ENCODE peak calls at places on chromosomes 6 and 20, in six cellular contexts. D, K, C, X, U and J are unnamed samples.

GRCh38 chr20:21251278-21251677 is 51.9 kb upstream of the XRN2 start:
- DNase-seq in D (no peak), K (no peak), C (no peak), X (no peak), U (no peak), J (no peak)

GRCh38 chr20:45589725-45590124 is 10.6 kb upstream of the WFDC8 start:
- DNase-seq in D (no peak), K (no peak), C (no peak), X (no peak), U (peak; percentile 9), J (no peak)

GRCh38 chr20:58213716-58214115 is 14.7 kb downstream of the ANKRD60 start:
- DNase-seq in D (no peak), K (no peak), C (no peak), X (no peak), U (no peak), J (no peak)

GRCh38 chr20:16241911-16242310 is 331.3 kb downstream of the KIF16B start:
- DNase-seq in D (no peak), K (no peak), C (no peak), X (no peak), U (no peak), J (peak; percentile 61)

GRCh38 chr6:90263653-90264052 is 33.0 kb downstream of the BACH2 start:
- DNase-seq in D (no peak), K (no peak), C (no peak), X (no peak), U (no peak), J (no peak)

GRCh38 chr6:136927313-136927712 is 5.2 kb downstream of the SLC35D3 start:
- DNase-seq in D (no peak), K (no peak), C (peak; percentile 49), X (no peak), U (no peak), J (no peak)

GRCh38 chr6:40352006-40352405 is 235.2 kb downstream of the LRFN2 start:
- DNase-seq in D (no peak), K (no peak), C (no peak), X (no peak), U (no peak), J (no peak)

GRCh38 chr6:140393665-140394064 is 1019.2 kb upstream of the CITED2 start:
- DNase-seq in D (no peak), K (no peak), C (no peak), X (no peak), U (no peak), J (no peak)

GRCh38 chr6:128655978-128656498 is 135.6 kb upstream of the PTPRK start:
- DNase-seq in D (peak; percentile 94), K (no peak), C (no peak), X (no peak), U (peak; percentile 87), J (no peak)

GRCh38 chr6:72784581-72784980 is 162.7 kb downstream of the KCNQ5 start:
- DNase-seq in D (peak; percentile 81), K (no peak), C (no peak), X (no peak), U (no peak), J (no peak)

GRCh38 chr20:38706482-38706881 is 17.8 kb upstream of the SLC32A1 start:
- DNase-seq in D (no peak), K (no peak), C (peak; percentile 30), X (no peak), U (no peak), J (no peak)

GRCh38 chr6:104855507-104855906 is 4.2 kb downstream of the HACE1 start:
- DNase-seq in D (no peak), K (no peak), C (no peak), X (no peak), U (no peak), J (no peak)

GRCh38 chr6:105397987-105398386 is 4.9 kb downstream of the PREP start:
- DNase-seq in D (no peak), K (no peak), C (no peak), X (no peak), U (no peak), J (no peak)

GRCh38 chr20:8018928-8019177 is 708 bp downstream of the TMX4 start:
- DNase-seq in D (peak; percentile 52), K (no peak), C (no peak), X (no peak), U (peak; percentile 1), J (no peak)

GRCh38 chr20:48841861-48842529 is 14.2 kb upstream of the PREX1 start:
- DNase-seq in D (peak; percentile 100), K (no peak), C (no peak), X (no peak), U (peak; percentile 39), J (no peak)

GRCh38 chr6:149317656-149318571 is at the start of gene TAB2:
- DNase-seq in D (no peak), K (peak; percentile 84), C (peak; percentile 55), X (peak; percentile 78), U (no peak), J (peak; percentile 55)

GRCh38 chr20:43564455-43564854 is 5.6 kb downstream of the SGK2 start:
- DNase-seq in D (no peak), K (peak; percentile 15), C (no peak), X (no peak), U (no peak), J (no peak)

GRCh38 chr6:81748946-81749345 is 3.5 kb downstream of the TENT5A start:
- DNase-seq in D (no peak), K (no peak), C (no peak), X (no peak), U (no peak), J (no peak)

GRCh38 chr6:27752038-27752885 is 159.9 kb downstream of the OR2B2 start:
- DNase-seq in D (peak; percentile 75), K (peak; percentile 89), C (peak; percentile 44), X (no peak), U (peak; percentile 41), J (peak; percentile 29)

GRCh38 chr20:1802385-1803215 is 92.6 kb upstream of the SIRPA start:
- DNase-seq in D (no peak), K (peak; percentile 98), C (peak; percentile 79), X (peak; percentile 37), U (no peak), J (peak; percentile 86)

GRCh38 chr20:6665621-6666345 is 101.7 kb upstream of the BMP2 start:
- DNase-seq in D (no peak), K (no peak), C (no peak), X (no peak), U (peak; percentile 44), J (no peak)

GRCh38 chr6:155528982-155529453 is 73.4 kb upstream of the NOX3 start:
- DNase-seq in D (peak; percentile 65), K (no peak), C (no peak), X (no peak), U (peak; percentile 62), J (no peak)

GRCh38 chr6:140485740-140486467 is 1111.5 kb upstream of the CITED2 start:
- DNase-seq in D (peak; percentile 80), K (no peak), C (no peak), X (no peak), U (peak; percentile 91), J (no peak)

GRCh38 chr20:48393311-48393685 is 434.5 kb downstream of the PREX1 start:
- DNase-seq in D (no peak), K (peak; percentile 46), C (no peak), X (no peak), U (no peak), J (no peak)

GRCh38 chr6:219641-220198 is 72.6 kb upstream of the DUSP22 start:
- DNase-seq in D (no peak), K (peak; percentile 83), C (peak; percentile 27), X (peak; percentile 13), U (no peak), J (no peak)